ENCODE peak calls at places on chromosomes 1 and 21, in eight cellular contexts. H is AG09309, P is endothelial cell of umbilical vein, M is AG10803, F is HL-60, S is heart left ventricle, G is fibroblast of mammary gland, I is body of pancreas. N is an unnamed sample.

GRCh38 chr1:234969630-234970370 is 158.8 kb downstream of the TOMM20 start:
- DNase-seq in M (peak), S (peak), P (peak), I (peak), G (peak), H (no peak), F (no peak), N (peak)

GRCh38 chr1:197675475-197676324 is 99.6 kb downstream of the DENND1B start:
- DNase-seq in H (no peak), S (peak), I (peak), M (peak), P (no peak), F (peak), G (peak), N (peak)

GRCh38 chr1:109985251-109986053 is 887 bp downstream of the AHCYL1 start:
- DNase-seq in M (no peak), P (no peak), H (no peak), F (no peak), I (no peak), S (no peak), G (peak), N (no peak)

GRCh38 chr1:18020021-18020817 is 87.4 kb upstream of the IGSF21 start:
- DNase-seq in I (no peak), G (no peak), H (no peak), P (no peak), M (no peak), S (no peak), F (no peak), N (no peak)

GRCh38 chr1:241770115-241770514 is 77.9 kb upstream of the EXO1 start:
- DNase-seq in G (no peak), P (no peak), I (no peak), M (no peak), S (no peak), H (no peak), F (no peak), N (no peak)

GRCh38 chr1:110975265-110975664 is 11.5 kb upstream of the LRIF1 start:
- DNase-seq in F (no peak), P (no peak), H (no peak), G (no peak), M (no peak), I (no peak), S (no peak), N (no peak)

GRCh38 chr1:37410815-37411214 is 63.6 kb upstream of the ZC3H12A start:
- DNase-seq in P (peak), H (no peak), G (peak), S (no peak), I (no peak), M (no peak), F (no peak), N (peak)

GRCh38 chr1:32538887-32539583 is at the start of gene ZBTB8A:
- DNase-seq in S (peak), M (peak), I (peak), F (no peak), P (peak), H (no peak), G (peak), N (peak)

GRCh38 chr1:170776777-170777176 is 112.8 kb downstream of the PRRX1 start:
- DNase-seq in I (no peak), M (peak), H (no peak), F (no peak), G (no peak), P (no peak), S (peak), N (no peak)

GRCh38 chr21:15978158-15978805 is 248.5 kb downstream of the USP25 start:
- DNase-seq in S (no peak), G (peak), I (no peak), H (peak), P (no peak), M (peak), F (no peak), N (peak)

GRCh38 chr1:230253150-230253549 is 173.0 kb downstream of the PGBD5 start:
- DNase-seq in H (no peak), F (no peak), M (no peak), S (no peak), I (no peak), G (no peak), P (no peak), N (no peak)

GRCh38 chr1:34681481-34682451 is 73.1 kb upstream of the GJB5 start:
- DNase-seq in F (peak), M (peak), P (peak), G (peak), S (no peak), H (peak), I (peak), N (peak)

GRCh38 chr1:55155522-55155921 is 59.6 kb downstream of the USP24 start:
- DNase-seq in H (no peak), S (peak), G (peak), P (peak), M (no peak), F (peak), I (no peak), N (peak)

GRCh38 chr1:222171005-222171404 is 376.9 kb downstream of the HHIPL2 start:
- DNase-seq in I (no peak), S (no peak), P (no peak), G (peak), M (peak), F (no peak), H (peak), N (peak)

GRCh38 chr21:14737922-14738321 is 191.8 kb upstream of the SAMSN1 start:
- DNase-seq in I (peak), G (peak), H (no peak), S (peak), P (peak), M (peak), F (peak), N (peak)

GRCh38 chr1:219927956-219928790 is at the start of gene SLC30A10:
- DNase-seq in M (no peak), I (peak), G (peak), H (no peak), S (no peak), F (no peak), P (peak), N (peak)

GRCh38 chr1:11558286-11558685 is 79.3 kb downstream of the DISP3 start:
- DNase-seq in F (no peak), G (no peak), H (no peak), I (no peak), P (no peak), S (no peak), M (no peak), N (no peak)

GRCh38 chr21:35423694-35424093 is 374.6 kb upstream of the RUNX1 start:
- DNase-seq in S (no peak), H (no peak), M (peak), G (peak), F (no peak), P (peak), I (no peak), N (peak)

GRCh38 chr1:2358651-2359640 is 32.4 kb downstream of the MORN1 start:
- DNase-seq in P (no peak), M (no peak), G (no peak), I (no peak), H (no peak), F (no peak), S (no peak), N (no peak)

GRCh38 chr1:164777518-164777917 is 218.5 kb downstream of the PBX1 start:
- DNase-seq in F (no peak), H (no peak), S (no peak), P (no peak), M (no peak), I (no peak), G (no peak), N (no peak)

GRCh38 chr1:18211764-18212163 is 104.2 kb downstream of the IGSF21 start:
- DNase-seq in F (no peak), S (no peak), I (no peak), G (no peak), H (no peak), M (no peak), P (no peak), N (no peak)

GRCh38 chr1:47257224-47257623 is 25.2 kb upstream of the TAL1 start:
- DNase-seq in H (no peak), I (no peak), M (no peak), F (no peak), S (no peak), G (no peak), P (no peak), N (no peak)

GRCh38 chr1:163821679-163822078 is 499.9 kb downstream of the NUF2 start:
- DNase-seq in H (no peak), G (no peak), F (no peak), P (no peak), M (no peak), S (no peak), I (no peak), N (no peak)

GRCh38 chr1:50110656-50111055 is 1.9 kb downstream of the ELAVL4 start:
- DNase-seq in I (no peak), P (no peak), M (no peak), H (no peak), S (no peak), G (no peak), F (no peak), N (no peak)

GRCh38 chr1:47002211-47002610 is 21.3 kb upstream of the CYP4X1 start:
- DNase-seq in F (no peak), M (no peak), I (no peak), P (no peak), H (no peak), G (no peak), S (no peak), N (no peak)

GRCh38 chr1:84217239-84217638 is 73.2 kb downstream of the PRKACB start:
- DNase-seq in G (no peak), I (no peak), F (no peak), P (no peak), M (no peak), S (no peak), H (no peak), N (no peak)

GRCh38 chr1:2060082-2060481 is 9.9 kb downstream of the PRKCZ start:
- DNase-seq in I (no peak), F (no peak), P (no peak), G (no peak), H (no peak), S (no peak), M (no peak), N (no peak)

GRCh38 chr1:109804660-109805059 is 40.9 kb upstream of the EPS8L3 start:
- DNase-seq in G (no peak), I (no peak), P (no peak), S (no peak), F (no peak), M (no peak), H (no peak), N (no peak)

GRCh38 chr1:203840208-203840808 is 21.1 kb upstream of the SNRPE start:
- DNase-seq in S (no peak), P (no peak), M (no peak), H (no peak), G (no peak), F (no peak), I (no peak), N (no peak)

GRCh38 chr1:1034438-1034759 is 14.5 kb downstream of the AGRN start:
- DNase-seq in M (no peak), P (no peak), G (no peak), H (no peak), F (no peak), I (no peak), S (no peak), N (no peak)

GRCh38 chr1:27418326-27418761 is 25.9 kb downstream of the GPR3 start:
- DNase-seq in F (no peak), I (no peak), G (peak), P (peak), S (peak), H (peak), M (peak), N (peak)

DNA sequence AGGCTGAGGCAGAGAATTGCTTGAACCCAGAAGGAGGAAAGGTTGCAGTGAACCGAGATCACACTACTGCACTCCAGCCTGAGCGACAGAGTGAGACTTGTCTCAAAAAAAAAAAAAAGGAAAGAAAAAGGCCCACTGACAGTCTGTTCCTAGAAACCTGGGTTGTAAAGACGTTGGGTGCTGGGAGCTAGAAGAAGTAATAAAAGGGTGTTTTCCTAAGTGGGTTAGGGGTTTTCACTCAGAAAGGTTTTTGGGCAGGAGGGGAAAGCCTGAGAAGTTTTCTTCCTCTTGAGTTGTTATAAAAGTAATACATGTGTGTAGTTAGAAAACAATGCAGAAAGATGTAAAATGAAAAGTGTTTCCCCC is 25.4 kb downstream of the CELA3A start:
- DNase-seq in P (no peak), I (no peak), S (no peak), F (no peak), G (no peak), M (no peak), H (no peak), N (no peak)
- H3K4me3 ChIP-seq in P (no peak), I (no peak), S (no peak), F (no peak), G (no peak), M (no peak), H (no peak), N (no peak)

GRCh38 chr1:209805875-209806760 is at the start of gene IRF6:
- DNase-seq in S (peak), P (peak), F (no peak), H (no peak), G (peak), M (peak), I (peak), N (peak)

GRCh38 chr1:209802780-209803152 is 3.2 kb downstream of the IRF6 start:
- DNase-seq in I (no peak), P (no peak), M (no peak), G (no peak), S (no peak), F (no peak), H (no peak), N (no peak)

GRCh38 chr1:209803568-209803967 is 2.4 kb downstream of the IRF6 start:
- DNase-seq in F (no peak), H (no peak), I (no peak), P (peak), M (no peak), S (no peak), G (no peak), N (no peak)

GRCh38 chr1:209807509-209807908 is 1.6 kb upstream of the IRF6 start:
- DNase-seq in M (no peak), G (no peak), S (no peak), P (no peak), H (no peak), F (no peak), I (no peak), N (no peak)

GRCh38 chr1:209805341-209805781 is 581 bp downstream of the IRF6 start:
- DNase-seq in S (no peak), P (peak), M (no peak), H (no peak), I (peak), G (no peak), F (no peak), N (no peak)
- TF ChIP-seq CTCF in S (no peak), P (peak), M (no peak), H (no peak), I (peak), G (no peak), F (no peak), N (no peak)

GRCh38 chr1:7130127-7130526 is 344.9 kb downstream of the CAMTA1 start:
- DNase-seq in S (no peak), P (no peak), G (no peak), F (no peak), M (no peak), I (no peak), H (no peak), N (no peak)

GRCh38 chr1:7127322-7128050 is 342.2 kb downstream of the CAMTA1 start:
- DNase-seq in G (no peak), H (no peak), I (no peak), P (no peak), S (no peak), M (no peak), F (no peak), N (no peak)

GRCh38 chr1:7128293-7128692 is 343.0 kb downstream of the CAMTA1 start:
- DNase-seq in H (no peak), S (no peak), F (no peak), I (no peak), G (no peak), M (no peak), P (no peak), N (no peak)
- H3K4me3 ChIP-seq in H (no peak), S (no peak), F (no peak), I (no peak), G (no peak), M (no peak), P (no peak), N (no peak)

GRCh38 chr1:237903961-237904360 is 13.2 kb upstream of the ZP4 start:
- DNase-seq in M (no peak), H (no peak), I (no peak), P (no peak), S (no peak), F (no peak), G (peak), N (no peak)

GRCh38 chr1:237895630-237896029 is 4.9 kb upstream of the ZP4 start:
- DNase-seq in G (no peak), M (no peak), S (no peak), P (no peak), I (no peak), H (no peak), F (no peak), N (no peak)

DNA sequence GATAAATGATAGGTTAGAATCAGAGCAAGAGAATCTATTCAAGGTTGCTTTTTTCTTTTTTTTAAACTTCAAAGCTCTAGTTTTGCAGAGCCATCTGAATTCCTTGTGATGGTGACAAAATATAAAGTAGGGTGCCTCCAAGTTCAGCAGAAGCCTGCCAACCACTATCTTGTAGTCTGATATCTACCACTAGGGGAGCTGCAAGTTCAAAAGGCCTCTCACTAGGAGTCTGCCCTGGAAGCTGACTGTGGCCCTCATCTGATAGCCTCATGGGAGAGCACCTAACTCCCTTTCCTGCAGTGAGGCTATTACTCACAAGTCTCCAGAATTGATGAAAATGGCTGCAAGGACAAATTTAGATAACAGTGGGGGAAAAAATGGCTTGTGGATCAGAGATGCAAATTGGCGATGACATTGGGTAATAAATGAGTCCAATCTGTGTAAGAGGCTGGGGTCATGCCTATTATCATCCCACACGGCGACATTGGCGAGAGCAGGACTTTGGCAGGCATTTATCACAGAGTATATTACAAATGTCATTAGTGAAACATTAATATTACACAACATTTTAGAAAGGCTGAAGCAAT is 10.7 kb upstream of the ZP4 start:
- DNase-seq in I (peak), P (no peak), M (no peak), G (peak), S (no peak), H (no peak), F (peak), N (no peak)
- TF ChIP-seq CTCF in I (peak), P (no peak), M (no peak), G (peak), S (no peak), H (peak), F (peak), N (no peak)

DNA sequence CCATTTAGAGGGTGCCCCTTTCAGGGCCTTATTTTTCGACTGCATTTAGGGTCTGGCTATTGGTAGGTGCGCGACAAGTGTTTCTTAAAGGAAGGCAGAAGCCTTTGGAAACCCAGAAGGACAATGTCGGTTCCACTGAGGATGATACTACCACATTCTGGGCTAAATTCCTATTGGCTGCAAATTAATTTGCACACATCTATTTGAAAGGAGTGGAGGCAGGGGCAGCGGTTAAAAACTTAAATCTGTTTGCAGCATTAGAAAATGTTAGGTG is 1.1 kb downstream of the PATJ start:
- DNase-seq in P (no peak), F (no peak), S (no peak), M (peak), I (no peak), G (no peak), H (no peak), N (no peak)
- H3K4me3 ChIP-seq in P (peak), F (no peak), S (peak), M (peak), I (peak), G (peak), H (peak), N (peak)

DNA sequence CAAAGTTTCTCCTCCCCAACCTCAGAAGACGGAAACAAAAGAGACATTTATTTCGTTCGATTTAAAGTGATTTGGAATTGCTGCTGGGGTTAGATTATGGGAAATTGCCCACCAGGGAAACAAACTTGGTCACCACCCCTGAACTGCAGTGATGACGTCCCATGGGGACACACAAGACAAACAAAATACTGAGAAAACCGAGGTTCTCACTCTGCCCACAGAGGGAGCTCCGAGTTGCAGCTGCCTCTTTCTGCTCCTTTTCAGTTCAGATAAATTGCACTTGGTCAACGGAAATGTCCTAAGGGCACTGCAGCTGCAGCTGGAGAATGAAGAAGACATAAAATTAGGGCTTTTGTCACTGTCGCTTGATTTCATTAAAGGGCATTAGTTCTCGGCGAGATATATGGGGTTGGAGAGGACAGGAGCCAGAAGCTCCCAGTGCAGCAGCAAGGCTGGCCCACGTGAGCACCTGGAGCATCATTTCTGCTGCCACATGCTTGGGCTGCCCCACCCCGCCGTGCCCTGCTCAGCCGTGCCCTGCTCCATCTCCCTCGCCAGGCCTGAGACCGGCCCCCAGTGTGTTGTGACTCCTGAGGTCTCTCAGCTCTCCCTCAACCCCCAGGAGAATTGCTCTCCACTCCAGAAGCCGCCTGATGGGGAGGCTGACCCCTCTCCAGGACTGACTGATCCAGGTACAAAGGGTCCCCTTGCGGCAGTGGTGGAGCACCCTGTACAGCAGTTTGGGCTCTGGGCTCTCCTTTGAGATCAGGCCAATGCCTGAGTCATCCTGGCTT is 231.7 kb upstream of the AJAP1 start:
- DNase-seq in P (no peak), S (no peak), I (no peak), M (no peak), F (no peak), H (no peak), G (no peak), N (no peak)
- TF ChIP-seq CTCF in P (no peak), S (no peak), I (no peak), M (no peak), F (no peak), H (no peak), G (no peak), N (no peak)

DNA sequence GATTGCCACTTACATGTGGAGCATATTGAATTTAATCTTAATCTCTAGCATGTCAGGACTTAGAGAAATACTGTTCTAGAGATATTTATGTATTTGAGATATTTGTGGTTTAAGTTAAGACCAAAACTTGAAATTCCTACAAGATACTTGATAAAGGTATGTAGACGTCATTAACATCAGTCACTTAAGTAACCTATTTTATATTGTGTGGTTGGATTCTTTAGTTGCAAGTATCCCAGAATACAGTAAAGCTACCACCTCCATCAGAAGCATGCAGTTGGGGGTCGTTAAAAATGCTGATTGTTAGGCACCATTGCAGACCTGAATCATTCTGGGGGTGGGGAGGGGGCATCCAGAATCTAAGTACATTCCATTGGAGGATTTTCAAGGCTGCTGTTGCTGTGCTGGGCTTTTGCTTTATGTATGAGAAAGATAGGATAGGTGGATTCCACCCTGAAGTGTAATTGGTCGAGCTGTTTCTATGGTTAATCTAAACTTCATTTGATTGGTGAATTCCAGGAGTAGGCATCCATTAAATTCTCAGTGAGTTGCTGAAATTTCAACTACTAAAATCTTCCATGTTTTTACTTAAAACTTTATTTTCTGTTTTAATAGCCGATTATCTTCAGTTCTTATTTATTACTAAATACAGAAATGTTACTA is 4.0 kb downstream of the H3-3A start:
- DNase-seq in F (no peak), G (peak), M (no peak), P (no peak), I (no peak), S (no peak), H (no peak), N (peak)
- H3K4me3 ChIP-seq in F (no peak), G (no peak), M (no peak), P (no peak), I (no peak), S (no peak), H (no peak), N (no peak)

N was measured in fibroblast of pulmonary artery.